ENCODE peak calls at places on chromosome 12, in ten cellular contexts. Y is PC-9; B is OCI-LY7; K is foreskin fibroblast; F is GM20000; G is CD8-positive, alpha-beta T cell; C is MM.1S; U is fibroblast of mammary gland; N is SK-N-SH; H is cardiac fibroblast. D is an unnamed sample.

GRCh38 chr12:65899289-65899688 is 75.0 kb downstream of the HMGA2 start:
- DNase-seq in Y (no peak), B (no peak), K (no peak), F (no peak), G (no peak), C (no peak), U (no peak), N (no peak), H (no peak), D (no peak)

GRCh38 chr12:120674172-120674571 is 12.8 kb upstream of the MLEC start:
- DNase-seq in Y (no peak), B (peak), K (no peak), F (no peak), G (no peak), C (no peak), U (no peak), N (no peak), H (no peak), D (no peak)

GRCh38 chr12:67519824-67520433 is 128.6 kb upstream of the DYRK2 start:
- DNase-seq in Y (peak), B (no peak), K (no peak), F (no peak), G (no peak), C (no peak), U (no peak), N (no peak), H (no peak), D (no peak)

GRCh38 chr12:80178846-80179245 is 79.5 kb downstream of the OTOGL start:
- DNase-seq in Y (no peak), B (no peak), K (no peak), F (peak), G (no peak), C (peak), U (no peak), N (no peak), H (no peak), D (no peak)

GRCh38 chr12:65725376-65725775 is 98.9 kb upstream of the HMGA2 start:
- DNase-seq in Y (no peak), B (no peak), K (no peak), F (no peak), G (no peak), C (no peak), U (no peak), N (no peak), H (peak), D (no peak)

GRCh38 chr12:53492830-53493609 is 6.2 kb downstream of the MAP3K12 start:
- DNase-seq in Y (peak), B (peak), K (peak), F (peak), G (peak), C (peak), U (peak), N (peak), H (peak), D (peak)

GRCh38 chr12:54384591-54385041 is at the start of gene ZNF385A:
- DNase-seq in Y (no peak), B (peak), K (no peak), F (no peak), G (no peak), C (no peak), U (no peak), N (no peak), H (peak), D (no peak)

GRCh38 chr12:55847603-55848329 is 5.0 kb upstream of the MMP19 start:
- DNase-seq in Y (peak), B (no peak), K (peak), F (no peak), G (no peak), C (no peak), U (peak), N (peak), H (peak), D (no peak)

GRCh38 chr12:85322715-85323114 is 42.7 kb downstream of the ALX1 start:
- DNase-seq in Y (no peak), B (no peak), K (no peak), F (peak), G (no peak), C (no peak), U (no peak), N (no peak), H (peak), D (no peak)

GRCh38 chr12:48988030-48988649 is 10.0 kb downstream of the WNT1 start:
- DNase-seq in Y (peak), B (peak), K (no peak), F (peak), G (peak), C (peak), U (peak), N (peak), H (peak), D (peak)

GRCh38 chr12:54523637-54524036 is 25.8 kb upstream of the PDE1B start:
- DNase-seq in Y (no peak), B (no peak), K (no peak), F (no peak), G (no peak), C (no peak), U (no peak), N (no peak), H (no peak), D (no peak)

GRCh38 chr12:109704371-109705098 is 9.1 kb upstream of the FAM222A start:
- DNase-seq in Y (no peak), B (no peak), K (no peak), F (no peak), G (no peak), C (no peak), U (no peak), N (no peak), H (no peak), D (no peak)

GRCh38 chr12:4506870-4507269 is 31.8 kb upstream of the RAD51AP1 start:
- DNase-seq in Y (no peak), B (peak), K (peak), F (peak), G (no peak), C (peak), U (peak), N (no peak), H (peak), D (peak)

GRCh38 chr12:48788852-48789775 is at the start of gene ADCY6:
- DNase-seq in Y (peak), B (no peak), K (peak), F (peak), G (no peak), C (peak), U (peak), N (peak), H (peak), D (peak)

GRCh38 chr12:106894774-106895173 is 60.9 kb upstream of the TMEM263 start:
- DNase-seq in Y (no peak), B (no peak), K (no peak), F (no peak), G (no peak), C (no peak), U (no peak), N (no peak), H (no peak), D (no peak)

GRCh38 chr12:48901278-48901677 is 24.0 kb downstream of the FKBP11 start:
- DNase-seq in Y (no peak), B (no peak), K (peak), F (peak), G (no peak), C (peak), U (peak), N (no peak), H (peak), D (peak)

GRCh38 chr12:131283191-131283861 is 329.6 kb downstream of the ADGRD1 start:
- DNase-seq in Y (no peak), B (no peak), K (no peak), F (no peak), G (no peak), C (no peak), U (no peak), N (no peak), H (no peak), D (no peak)

GRCh38 chr12:40907115-40907521 is 214.9 kb downstream of the CNTN1 start:
- DNase-seq in Y (peak), B (no peak), K (no peak), F (peak), G (no peak), C (no peak), U (peak), N (no peak), H (no peak), D (peak)

GRCh38 chr12:120849765-120850164 is 54.4 kb downstream of the SPPL3 start:
- DNase-seq in Y (peak), B (no peak), K (peak), F (no peak), G (no peak), C (no peak), U (peak), N (no peak), H (peak), D (no peak)

GRCh38 chr12:91884216-91884615 is 261.4 kb downstream of the BTG1 start:
- DNase-seq in Y (no peak), B (no peak), K (no peak), F (no peak), G (no peak), C (no peak), U (no peak), N (no peak), H (no peak), D (no peak)

GRCh38 chr12:2745655-2746054 is 49.1 kb upstream of the FKBP4 start:
- DNase-seq in Y (no peak), B (no peak), K (no peak), F (no peak), G (no peak), C (no peak), U (peak), N (no peak), H (no peak), D (no peak)

GRCh38 chr12:15220451-15220850 is 766 bp downstream of the RERG start:
- DNase-seq in Y (no peak), B (no peak), K (no peak), F (no peak), G (no peak), C (no peak), U (no peak), N (no peak), H (no peak), D (no peak)

GRCh38 chr12:22272596-22272995 is 61.9 kb downstream of the ST8SIA1 start:
- DNase-seq in Y (no peak), B (no peak), K (no peak), F (no peak), G (no peak), C (no peak), U (no peak), N (no peak), H (no peak), D (no peak)

GRCh38 chr12:1977109-1977508 is 27.1 kb downstream of the DCP1B start:
- DNase-seq in Y (no peak), B (no peak), K (no peak), F (no peak), G (no peak), C (no peak), U (no peak), N (no peak), H (no peak), D (no peak)

GRCh38 chr12:53506881-53507719 is at the start of gene NPFF:
- DNase-seq in Y (no peak), B (no peak), K (no peak), F (no peak), G (no peak), C (no peak), U (no peak), N (no peak), H (no peak), D (no peak)

GRCh38 chr12:131370791-131371579 is 339.9 kb upstream of the SFSWAP start:
- DNase-seq in Y (no peak), B (no peak), K (no peak), F (no peak), G (no peak), C (no peak), U (no peak), N (no peak), H (no peak), D (no peak)

GRCh38 chr12:52715416-52715815 is 12.1 kb upstream of the KRT77 start:
- DNase-seq in Y (no peak), B (no peak), K (no peak), F (no peak), G (no peak), C (no peak), U (no peak), N (peak), H (no peak), D (no peak)

GRCh38 chr12:123937707-123938600 is 34.7 kb downstream of the CCDC92 start:
- DNase-seq in Y (no peak), B (no peak), K (no peak), F (peak), G (peak), C (peak), U (no peak), N (no peak), H (no peak), D (no peak)

GRCh38 chr12:105377077-105377476 is 46.6 kb downstream of the C12orf75 start:
- DNase-seq in Y (no peak), B (no peak), K (no peak), F (no peak), G (no peak), C (no peak), U (no peak), N (no peak), H (no peak), D (no peak)

GRCh38 chr12:105384220-105384619 is 53.7 kb downstream of the C12orf75 start:
- DNase-seq in Y (no peak), B (no peak), K (no peak), F (no peak), G (no peak), C (no peak), U (no peak), N (no peak), H (no peak), D (no peak)

GRCh38 chr12:105382771-105383632 is 52.5 kb downstream of the C12orf75 start:
- DNase-seq in Y (peak), B (peak), K (peak), F (peak), G (no peak), C (peak), U (peak), N (peak), H (peak), D (peak)

DNA sequence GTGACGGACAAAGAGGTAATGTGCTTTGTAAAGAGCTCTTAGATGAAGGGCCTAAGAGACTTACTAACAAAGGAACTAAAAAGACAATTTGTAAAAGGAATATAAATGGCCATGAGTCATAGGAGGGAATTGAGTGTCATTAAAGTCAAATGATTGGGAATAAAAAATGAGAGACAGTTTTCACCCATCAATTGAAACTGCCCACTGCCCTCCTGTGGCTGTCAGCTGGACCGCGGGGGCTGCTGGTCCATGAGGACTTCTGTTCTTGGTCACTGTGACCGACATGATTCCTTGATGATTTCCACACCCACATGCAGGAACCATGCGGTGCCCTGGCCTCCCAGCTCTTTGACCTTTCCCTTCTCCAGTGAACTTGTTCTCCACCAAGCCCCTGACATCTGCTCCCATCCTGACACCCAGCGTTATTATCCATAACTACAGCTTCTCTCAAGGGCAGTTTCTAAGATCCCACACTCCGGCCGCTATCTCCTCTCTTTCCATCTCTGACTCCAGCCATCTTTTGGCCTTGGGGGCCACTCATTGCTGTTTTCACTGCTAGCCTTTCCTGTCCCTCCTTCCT is 48.4 kb downstream of the C12orf75 start:
- DNase-seq in Y (no peak), B (peak), K (no peak), F (no peak), G (no peak), C (no peak), U (peak), N (peak), H (peak), D (no peak)
- TF ChIP-seq CTCF in Y (no peak), B (peak), K (no peak), F (no peak), G (no peak), C (peak), U (peak), N (peak), H (peak), D (peak)

GRCh38 chr12:68808388-68809189 is 612 bp downstream of the MDM2 start:
- DNase-seq in Y (peak), B (peak), K (peak), F (peak), G (peak), C (peak), U (peak), N (peak), H (peak), D (peak)
- TF ChIP-seq CTCF in Y (peak), B (no peak), K (no peak), F (no peak), G (peak), C (no peak), U (no peak), N (no peak), H (no peak), D (no peak)

GRCh38 chr12:125332900-125333299 is 267.7 kb downstream of the AACS start:
- DNase-seq in Y (no peak), B (no peak), K (no peak), F (no peak), G (no peak), C (no peak), U (no peak), N (no peak), H (no peak), D (no peak)
- TF ChIP-seq CTCF in Y (no peak), B (peak), K (no peak), F (no peak), G (no peak), C (no peak), U (peak), N (peak), H (no peak), D (no peak)

GRCh38 chr12:93502802-93503623 is 35.7 kb downstream of the MRPL42 start:
- DNase-seq in Y (peak), B (peak), K (peak), F (peak), G (peak), C (peak), U (peak), N (peak), H (peak), D (no peak)
- TF ChIP-seq CTCF in Y (peak), B (peak), K (peak), F (peak), G (peak), C (peak), U (peak), N (peak), H (peak), D (peak)

DNA sequence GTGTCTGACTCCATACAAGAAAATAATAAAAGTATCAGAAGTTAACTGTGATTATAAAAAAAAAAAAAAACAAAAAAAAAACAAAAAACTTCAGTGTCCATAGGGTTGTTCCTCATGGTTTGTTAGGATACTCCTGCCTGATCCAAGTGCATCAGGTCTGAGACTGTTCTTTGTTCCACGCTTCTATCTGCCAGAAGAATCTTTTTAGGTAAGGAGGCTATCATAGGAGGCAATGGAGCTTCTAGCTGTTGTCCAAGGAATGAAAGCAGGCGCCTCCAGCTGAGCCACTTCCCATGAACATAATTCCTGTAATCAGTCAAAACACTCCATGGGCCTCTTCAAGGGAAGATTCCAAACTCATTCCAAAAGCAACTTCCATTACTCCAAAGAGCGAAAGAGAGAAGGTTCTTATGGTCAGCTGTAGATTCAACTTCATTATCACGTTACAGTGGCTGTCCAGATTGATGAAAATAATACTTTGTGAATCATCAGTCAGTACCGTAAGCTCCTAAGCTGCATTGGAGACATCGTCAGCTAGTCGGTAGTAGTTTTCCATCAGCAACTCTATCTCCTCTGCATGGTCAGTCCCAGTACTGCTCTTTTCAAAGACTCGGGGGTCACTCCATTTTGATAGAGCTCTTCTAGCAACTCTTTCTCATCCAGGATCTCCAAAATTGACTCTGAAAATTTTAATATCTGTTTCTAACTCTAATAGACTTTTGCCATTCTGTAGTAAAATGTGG is 9.7 kb downstream of the TBC1D15 start:
- DNase-seq in Y (no peak), B (no peak), K (no peak), F (no peak), G (no peak), C (no peak), U (no peak), N (no peak), H (no peak), D (no peak)
- TF ChIP-seq CTCF in Y (no peak), B (no peak), K (no peak), F (no peak), G (no peak), C (no peak), U (no peak), N (no peak), H (no peak), D (no peak)

DNA sequence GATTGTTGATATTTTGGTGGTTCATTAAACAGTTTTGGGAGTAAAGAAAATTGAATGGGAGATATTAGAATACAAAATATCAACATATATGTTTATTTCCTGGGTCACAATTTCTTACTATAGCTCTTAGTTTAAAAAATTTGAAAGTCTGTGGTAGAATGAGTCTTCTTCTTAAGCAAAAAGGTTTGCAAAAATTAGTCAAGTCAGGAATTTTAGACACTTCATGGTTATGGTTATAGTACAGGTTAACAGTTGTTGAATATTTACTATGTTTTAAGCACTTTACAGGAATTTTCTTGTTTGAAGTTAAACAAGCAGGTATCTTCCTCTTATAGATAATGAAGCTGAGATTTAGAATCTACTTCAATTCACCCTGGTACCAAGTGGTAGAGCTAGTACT is 56.8 kb downstream of the USP15 start:
- DNase-seq in Y (no peak), B (no peak), K (no peak), F (no peak), G (no peak), C (no peak), U (no peak), N (no peak), H (no peak), D (no peak)
- TF ChIP-seq CTCF in Y (no peak), B (no peak), K (no peak), F (no peak), G (no peak), C (no peak), U (no peak), N (no peak), H (no peak), D (no peak)

GRCh38 chr12:58681730-58682129 is 238.6 kb downstream of the LRIG3 start:
- DNase-seq in Y (no peak), B (no peak), K (no peak), F (no peak), G (no peak), C (no peak), U (no peak), N (no peak), H (no peak), D (no peak)
- TF ChIP-seq CTCF in Y (no peak), B (no peak), K (no peak), F (no peak), G (no peak), C (no peak), U (no peak), N (no peak), H (no peak), D (no peak)

GRCh38 chr12:12890815-12891645 is at the start of gene GPRC5A:
- DNase-seq in Y (peak), B (no peak), K (peak), F (peak), G (no peak), C (peak), U (peak), N (peak), H (peak), D (peak)
- TF ChIP-seq CTCF in Y (no peak), B (no peak), K (peak), F (peak), G (no peak), C (peak), U (peak), N (peak), H (peak), D (peak)